ENCODE peak calls at places on chromosomes 1 and 21, in ten cellular contexts. R, N, J, M, E, V, S, D, G and O are unnamed samples.

GRCh38 chr1:186404454-186405051 is 28.9 kb downstream of the ODR4 start:
- DNase-seq in R (no peak), N (no peak), J (no peak), M (no peak), E (peak), V (peak), S (peak), D (no peak), G (peak), O (no peak)

GRCh38 chr21:25636727-25637126 is 2.3 kb upstream of the JAM2 start:
- DNase-seq in R (no peak), N (no peak), J (no peak), M (no peak), E (no peak), V (no peak), S (no peak), D (no peak), G (peak), O (no peak)

GRCh38 chr1:230067441-230067870 is 418 bp downstream of the GALNT2 start:
- DNase-seq in R (peak), N (peak), J (no peak), M (peak), E (no peak), V (peak), S (peak), D (no peak), G (no peak), O (no peak)

GRCh38 chr1:199287632-199288031 is 648.8 kb downstream of the PTPRC start:
- DNase-seq in R (no peak), N (no peak), J (no peak), M (no peak), E (no peak), V (no peak), S (no peak), D (no peak), G (peak), O (no peak)

GRCh38 chr1:34829250-34829649 is 30.3 kb downstream of the SMIM12 start:
- DNase-seq in R (no peak), N (no peak), J (no peak), M (no peak), E (no peak), V (no peak), S (peak), D (no peak), G (no peak), O (peak)

GRCh38 chr1:213979751-213980605 is 7.8 kb upstream of the PROX1 start:
- DNase-seq in R (no peak), N (no peak), J (no peak), M (no peak), E (no peak), V (no peak), S (no peak), D (no peak), G (no peak), O (no peak)

GRCh38 chr1:46285730-46286477 is 17.5 kb downstream of the LRRC41 start:
- DNase-seq in R (no peak), N (peak), J (no peak), M (no peak), E (peak), V (peak), S (no peak), D (no peak), G (no peak), O (no peak)

GRCh38 chr1:41719590-41719989 is 199.1 kb downstream of the HIVEP3 start:
- DNase-seq in R (no peak), N (no peak), J (no peak), M (no peak), E (no peak), V (no peak), S (no peak), D (no peak), G (no peak), O (no peak)

GRCh38 chr21:42694751-42695150 is 41.3 kb downstream of the PDE9A start:
- DNase-seq in R (no peak), N (no peak), J (no peak), M (no peak), E (no peak), V (no peak), S (no peak), D (no peak), G (no peak), O (no peak)

GRCh38 chr1:19735419-19736127 is 64.1 kb downstream of the TMCO4 start:
- DNase-seq in R (peak), N (no peak), J (no peak), M (peak), E (no peak), V (no peak), S (peak), D (peak), G (peak), O (no peak)

GRCh38 chr1:43952731-43953350 is 6.1 kb downstream of the IPO13 start:
- DNase-seq in R (no peak), N (no peak), J (no peak), M (no peak), E (no peak), V (no peak), S (no peak), D (no peak), G (no peak), O (no peak)

GRCh38 chr1:100304227-100304626 is 38.2 kb downstream of the RTCA start:
- DNase-seq in R (no peak), N (no peak), J (no peak), M (no peak), E (no peak), V (no peak), S (no peak), D (no peak), G (no peak), O (no peak)

GRCh38 chr21:33268736-33269441 is 2.7 kb downstream of the IL10RB start:
- DNase-seq in R (no peak), N (no peak), J (no peak), M (peak), E (no peak), V (peak), S (no peak), D (no peak), G (no peak), O (peak)

GRCh38 chr1:230906226-230906625 is 37.9 kb upstream of the C1orf198 start:
- DNase-seq in R (no peak), N (no peak), J (no peak), M (no peak), E (no peak), V (no peak), S (no peak), D (no peak), G (no peak), O (no peak)

GRCh38 chr1:229579101-229579651 is 20.7 kb upstream of the ABCB10 start:
- DNase-seq in R (peak), N (no peak), J (no peak), M (no peak), E (no peak), V (peak), S (peak), D (no peak), G (peak), O (no peak)